ENCODE peak calls at places on chromosomes 16 and 17, in six cellular contexts. Q, F, O, J, N and R are unnamed samples.

GRCh38 chr17:81418710-81419332 is 23.6 kb downstream of the BAHCC1 start:
- DNase-seq in Q (peak), N (no peak), O (no peak), J (peak), F (no peak), R (no peak)

GRCh38 chr17:3026856-3027751 is 36.3 kb downstream of the OR1D5 start:
- DNase-seq in O (no peak), Q (no peak), J (no peak), F (peak), N (no peak), R (no peak)

GRCh38 chr16:70649300-70649699 is 2.9 kb downstream of the IL34 start:
- DNase-seq in F (no peak), O (no peak), N (peak), Q (peak), J (no peak), R (no peak)

GRCh38 chr17:30379303-30380105 is 777 bp downstream of the CPD start:
- DNase-seq in N (peak), Q (no peak), J (peak), F (peak), O (no peak), R (no peak)

GRCh38 chr16:72967941-72968340 is 80.0 kb downstream of the ZFHX3 start:
- DNase-seq in F (no peak), O (no peak), Q (no peak), J (no peak), N (no peak), R (no peak)

GRCh38 chr16:30724641-30725464 is 23.4 kb upstream of the PHKG2 start:
- DNase-seq in N (peak), J (no peak), O (no peak), Q (no peak), F (no peak), R (no peak)

GRCh38 chr16:73321942-73322341 is 274.0 kb upstream of the ZFHX3 start:
- DNase-seq in Q (no peak), O (no peak), F (no peak), N (no peak), J (no peak), R (no peak)

GRCh38 chr16:90035902-90036301 is 16.6 kb upstream of the DBNDD1 start:
- DNase-seq in N (peak), J (no peak), Q (no peak), F (no peak), O (no peak), R (no peak)

GRCh38 chr16:2473999-2474876 is 689 bp upstream of the TBC1D24 start:
- DNase-seq in F (peak), Q (peak), N (peak), J (peak), O (no peak), R (peak)

GRCh38 chr17:28499684-28500357 is 6.3 kb upstream of the FOXN1 start:
- DNase-seq in O (no peak), J (no peak), Q (no peak), N (no peak), F (no peak), R (no peak)
- H4K8ac ChIP-seq in O (no peak), J (no peak), Q (no peak), N (no peak), F (no peak), R (peak)

GRCh38 chr17:31674305-31674704 is 184.7 kb downstream of the COPRS start:
- DNase-seq in Q (peak), J (no peak), N (no peak), O (no peak), F (no peak), R (no peak)
- H2AFZ ChIP-seq in Q (peak), J (no peak), N (no peak), O (no peak), F (no peak), R (no peak)

GRCh38 chr17:60627113-60627512 is 27.1 kb downstream of the PPM1D start:
- DNase-seq in J (no peak), F (no peak), O (no peak), N (no peak), Q (no peak), R (no peak)

GRCh38 chr17:60630352-60630751 is 30.4 kb downstream of the PPM1D start:
- DNase-seq in Q (no peak), N (no peak), F (no peak), O (no peak), J (no peak), R (no peak)

GRCh38 chr17:60628252-60628889 is 28.4 kb downstream of the PPM1D start:
- DNase-seq in O (no peak), J (no peak), F (no peak), Q (no peak), N (no peak), R (no peak)

GRCh38 chr17:60629120-60629519 is 29.1 kb downstream of the PPM1D start:
- DNase-seq in O (no peak), Q (no peak), F (no peak), J (no peak), N (no peak), R (no peak)

GRCh38 chr17:60631119-60631518 is 31.1 kb downstream of the PPM1D start:
- DNase-seq in O (no peak), Q (no peak), J (no peak), N (no peak), F (no peak), R (no peak)
- H4K8ac ChIP-seq in O (no peak), Q (no peak), J (no peak), N (no peak), F (no peak), R (no peak)

DNA sequence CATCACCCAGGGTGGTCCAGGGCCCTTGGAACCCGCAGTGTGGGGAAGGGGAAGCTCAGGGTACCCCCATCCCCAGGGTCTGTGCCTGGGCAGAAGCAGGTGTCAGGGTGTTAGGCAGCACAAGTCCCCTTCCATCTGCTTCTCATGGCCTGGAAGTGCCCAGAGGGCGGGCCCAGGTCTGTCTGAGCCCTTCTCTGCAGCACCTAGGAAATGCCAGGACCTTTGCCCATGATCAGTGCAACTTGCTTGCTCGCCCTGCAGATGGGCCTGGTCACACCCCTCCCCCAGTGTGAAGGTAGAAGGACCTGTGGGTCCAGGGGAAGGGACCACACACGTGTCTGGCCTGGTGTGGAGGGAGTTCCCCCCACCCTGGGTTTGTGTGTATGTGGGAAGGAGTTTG is 157.5 kb upstream of the CDC42EP4 start:
- DNase-seq in N (no peak), Q (no peak), F (no peak), O (no peak), J (no peak), R (no peak)
- H2AFZ ChIP-seq in N (no peak), Q (peak), F (no peak), O (no peak), J (no peak), R (no peak)

DNA sequence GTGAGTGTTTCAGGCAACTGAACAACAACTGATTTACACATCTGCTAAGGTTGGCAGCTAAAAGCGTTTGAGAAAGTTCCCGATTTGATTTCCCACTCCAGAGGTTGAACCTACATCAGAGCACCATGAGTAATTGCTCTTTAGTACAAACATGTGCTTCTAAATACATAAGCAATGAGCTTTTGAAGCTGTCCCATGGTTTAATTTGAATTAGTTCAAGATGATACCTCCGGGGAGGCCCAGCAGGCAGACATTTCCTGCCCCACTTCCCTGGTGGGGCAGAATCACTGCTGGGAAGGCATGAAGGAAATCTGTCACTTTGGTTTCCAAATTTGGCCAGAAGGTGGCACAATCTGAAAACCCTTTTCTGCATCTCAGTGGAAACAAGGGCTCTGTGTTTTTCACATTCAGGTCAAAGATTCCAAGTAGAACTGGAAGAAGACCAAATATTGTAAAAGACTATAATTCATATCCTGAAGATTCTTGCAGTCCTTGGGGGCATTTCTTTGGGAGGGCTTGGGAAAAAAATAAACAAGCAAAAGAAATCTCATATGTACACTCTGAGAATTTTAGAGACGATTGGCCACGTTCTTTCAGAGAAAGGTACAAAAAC is 176.2 kb upstream of the FAM20A start:
- DNase-seq in O (peak), N (peak), F (peak), J (peak), Q (peak), R (peak)
- H4K8ac ChIP-seq in O (no peak), N (no peak), F (no peak), J (no peak), Q (no peak), R (no peak)

GRCh38 chr17:1899403-1900000 is 69.7 kb downstream of the RPA1 start:
- DNase-seq in O (no peak), N (no peak), J (peak), F (no peak), Q (no peak), R (no peak)

GRCh38 chr17:1898332-1898731 is 68.5 kb downstream of the RPA1 start:
- DNase-seq in J (no peak), F (no peak), O (no peak), N (no peak), Q (no peak), R (no peak)

GRCh38 chr17:1894753-1895339 is 65.0 kb downstream of the RPA1 start:
- DNase-seq in O (no peak), J (no peak), Q (no peak), F (no peak), N (peak), R (no peak)

GRCh38 chr17:1898872-1899271 is 69.1 kb downstream of the RPA1 start:
- DNase-seq in J (no peak), F (no peak), Q (no peak), O (no peak), N (no peak), R (no peak)

DNA sequence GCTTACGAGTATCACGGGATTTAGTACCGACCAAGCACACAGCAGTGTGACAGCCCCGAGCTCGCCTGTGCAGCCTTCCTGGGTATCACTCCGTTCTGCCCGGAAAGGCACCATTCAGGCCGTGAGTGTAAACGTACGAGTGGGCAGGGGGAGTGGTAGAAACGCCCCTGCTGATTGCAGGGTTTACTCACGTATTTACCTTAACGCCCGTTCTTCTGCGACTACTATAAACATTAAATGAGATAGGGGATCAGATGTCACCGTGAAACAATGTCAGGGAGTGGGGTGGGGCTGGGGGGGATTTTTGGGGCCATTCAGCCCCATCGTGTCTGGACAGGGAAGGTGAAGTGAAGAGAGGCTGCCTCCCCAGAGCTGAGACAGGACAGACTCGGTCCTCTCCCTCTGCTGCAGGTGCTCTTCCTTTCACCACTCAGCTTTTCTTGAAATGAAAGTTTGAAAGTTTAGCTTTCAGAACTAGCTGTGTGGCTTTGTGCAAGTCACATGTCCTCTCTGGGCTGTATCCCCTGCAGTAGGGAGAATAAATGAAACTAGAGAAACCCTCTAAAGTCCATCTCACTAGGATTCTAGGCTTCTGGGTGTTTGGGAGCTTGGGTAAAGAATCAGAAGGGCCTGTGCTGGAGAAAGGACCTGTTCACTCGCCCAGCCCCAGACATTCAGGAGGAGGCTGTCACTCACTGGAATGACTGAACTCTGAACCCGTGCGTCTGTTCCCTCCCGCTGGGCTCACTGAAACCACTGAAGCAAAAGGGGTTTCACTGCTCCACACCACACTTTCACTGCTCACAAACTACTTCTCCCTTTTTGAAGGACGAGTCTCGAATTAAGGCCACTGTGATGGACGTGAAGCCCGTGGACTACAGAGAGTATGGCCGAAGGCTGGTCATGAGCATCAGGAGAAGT is 66.7 kb downstream of the RPA1 start:
- DNase-seq in N (no peak), O (no peak), Q (no peak), F (no peak), J (no peak), R (no peak)
- H2AFZ ChIP-seq in N (no peak), O (no peak), Q (no peak), F (no peak), J (no peak), R (no peak)

DNA sequence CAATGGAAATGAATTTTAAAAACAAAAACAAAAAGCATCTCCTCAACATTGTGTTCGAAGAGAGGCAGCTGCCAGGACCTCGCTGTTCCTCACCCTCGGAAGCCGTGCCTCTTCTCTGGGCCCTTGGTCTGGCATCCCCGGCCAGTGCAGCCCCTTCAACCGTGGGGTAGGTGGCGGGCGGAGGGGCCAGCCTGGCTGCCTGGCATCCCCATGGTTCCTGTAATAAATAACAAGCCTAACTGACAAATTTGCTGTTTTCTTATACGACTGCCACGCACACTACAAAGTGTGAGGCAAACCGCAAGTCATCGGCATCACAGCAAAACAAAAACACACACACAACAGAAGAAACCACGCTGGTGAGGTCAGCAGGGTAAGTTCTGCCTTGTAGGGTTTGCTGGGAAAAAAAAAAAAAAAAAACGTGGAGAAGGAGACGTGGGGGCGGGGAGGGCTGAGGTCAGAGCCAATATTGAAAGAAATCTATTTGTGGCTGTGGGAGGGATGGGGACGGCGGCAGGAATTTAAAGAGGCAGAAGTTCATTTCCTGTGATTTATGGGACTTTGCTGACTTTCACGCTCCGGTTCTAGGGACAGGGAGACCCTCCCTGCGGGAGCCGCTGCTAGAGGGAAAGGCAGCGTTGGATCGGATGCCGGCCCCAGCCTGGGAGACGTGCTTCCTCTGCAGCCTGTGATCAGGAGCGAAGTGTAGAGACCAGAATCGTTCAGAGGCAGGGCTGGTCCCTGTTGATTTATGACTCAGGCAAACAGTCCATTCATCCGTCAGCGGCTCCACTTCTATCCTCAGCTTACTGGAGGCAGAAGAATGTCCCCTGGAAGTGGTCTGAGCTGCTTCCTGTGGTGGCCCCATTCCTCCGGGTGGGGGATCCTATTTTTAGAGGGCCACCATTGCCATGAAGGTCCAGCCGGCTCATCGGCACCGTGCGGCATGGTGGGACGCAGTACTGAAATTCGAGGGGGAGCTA is 162.8 kb downstream of the FOXL1 start:
- DNase-seq in F (peak), Q (peak), J (peak), N (no peak), O (no peak), R (no peak)
- H4K8ac ChIP-seq in F (no peak), Q (peak), J (peak), N (peak), O (no peak), R (peak)

GRCh38 chr16:23847938-23848337 is 12.2 kb downstream of the PRKCB start:
- DNase-seq in Q (no peak), O (no peak), N (no peak), J (no peak), F (no peak), R (no peak)
- H2AFZ ChIP-seq in Q (no peak), O (no peak), N (no peak), J (no peak), F (no peak), R (no peak)

DNA sequence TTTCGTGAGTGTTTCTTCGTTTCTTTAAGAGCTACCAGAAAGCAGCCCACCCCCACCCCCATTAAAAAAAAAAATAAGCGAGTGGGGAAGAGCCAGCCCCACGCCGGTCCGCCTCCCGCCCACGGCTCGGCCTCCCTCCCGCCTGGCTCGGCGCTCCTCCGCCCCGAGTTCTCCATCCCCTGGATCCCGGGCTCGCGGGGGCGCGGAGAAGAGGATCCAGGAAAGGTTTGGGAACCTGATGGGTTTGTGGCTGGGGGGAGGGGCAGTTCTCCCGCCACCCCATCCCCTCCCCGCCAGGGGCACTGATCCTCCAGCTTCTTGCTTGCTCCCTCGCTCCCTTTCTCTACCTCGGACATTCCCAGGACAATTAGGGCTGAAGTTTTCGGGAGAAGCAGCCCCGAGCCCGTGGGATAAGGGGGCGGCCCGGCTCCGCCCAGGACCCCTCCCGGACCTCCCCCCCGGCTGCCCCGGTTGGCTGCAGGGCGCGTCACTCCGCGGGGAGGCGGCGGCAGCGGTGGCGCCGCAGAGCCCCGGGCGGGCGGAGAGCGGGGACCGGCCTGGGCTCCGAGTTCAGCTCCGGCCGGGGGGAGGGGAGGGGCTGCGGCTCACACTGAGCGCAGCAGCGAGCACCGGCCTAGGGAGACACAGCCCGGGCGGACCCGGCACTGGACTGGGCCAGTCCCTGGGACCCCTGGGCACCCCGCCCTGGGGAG is 1.0 kb upstream of the SALL1 start:
- DNase-seq in J (peak), N (no peak), Q (peak), O (peak), F (peak), R (peak)
- H4K8ac ChIP-seq in J (peak), N (peak), Q (peak), O (no peak), F (no peak), R (peak)

GRCh38 chr16:69106491-69107291 is 1.2 kb downstream of the HAS3 start:
- DNase-seq in J (peak), N (no peak), F (peak), O (peak), Q (no peak), R (no peak)
- H2AFZ ChIP-seq in J (no peak), N (no peak), F (no peak), O (peak), Q (peak), R (no peak)